ENCODE peak calls at places on chromosomes 4 and X, in four cellular contexts. L, C, T and W are unnamed samples.

GRCh38 chrX:140710710-140711109 is 1.2 kb downstream of the LINC00632 start:
- DNase-seq in T (no peak), L (no peak), C (no peak), W (no peak)

GRCh38 chr4:44257461-44257860 is 191.1 kb downstream of the KCTD8 start:
- DNase-seq in T (no peak), C (no peak), L (no peak), W (no peak)

GRCh38 chr4:155759372-155760252 is 791 bp downstream of the GUCY1B1 start:
- DNase-seq in C (peak; percentile 1), L (no peak), T (no peak), W (peak; percentile 50)

GRCh38 chr4:39295784-39296183 is 70.4 kb downstream of the RFC1 start:
- DNase-seq in L (no peak), C (no peak), T (no peak), W (no peak)

GRCh38 chr4:183675625-183676024 is 16.5 kb downstream of the TRAPPC11 start:
- DNase-seq in C (no peak), T (no peak), L (no peak), W (no peak)

GRCh38 chr4:105990933-105991332 is 95.7 kb downstream of the NPNT start:
- DNase-seq in L (no peak), T (no peak), C (no peak), W (no peak)

GRCh38 chr4:5444918-5445517 is 263.3 kb downstream of the EVC2 start:
- DNase-seq in T (no peak), C (no peak), L (no peak), W (no peak)

GRCh38 chr4:8759987-8760386 is 111.7 kb downstream of the HMX1 start:
- DNase-seq in L (no peak), C (no peak), T (no peak), W (peak; percentile 3)

GRCh38 chr4:31370866-31371465 is 650.8 kb downstream of the PCDH7 start:
- DNase-seq in L (peak; percentile 4), T (peak; percentile 37), C (peak; percentile 46), W (no peak)

GRCh38 chr4:22287626-22288025 is 228.2 kb downstream of the ADGRA3 start:
- DNase-seq in T (no peak), L (no peak), C (no peak), W (no peak)

GRCh38 chr4:109589119-109589518 is 29.1 kb downstream of the MCUB start:
- DNase-seq in T (no peak), L (no peak), C (no peak), W (no peak)

GRCh38 chr4:86816463-86817107 is 32.6 kb downstream of the SLC10A6 start:
- DNase-seq in C (no peak), L (no peak), T (no peak), W (no peak)
- TF ChIP-seq ESRRA in C (no peak), L (no peak), T (no peak), W (no peak)

DNA sequence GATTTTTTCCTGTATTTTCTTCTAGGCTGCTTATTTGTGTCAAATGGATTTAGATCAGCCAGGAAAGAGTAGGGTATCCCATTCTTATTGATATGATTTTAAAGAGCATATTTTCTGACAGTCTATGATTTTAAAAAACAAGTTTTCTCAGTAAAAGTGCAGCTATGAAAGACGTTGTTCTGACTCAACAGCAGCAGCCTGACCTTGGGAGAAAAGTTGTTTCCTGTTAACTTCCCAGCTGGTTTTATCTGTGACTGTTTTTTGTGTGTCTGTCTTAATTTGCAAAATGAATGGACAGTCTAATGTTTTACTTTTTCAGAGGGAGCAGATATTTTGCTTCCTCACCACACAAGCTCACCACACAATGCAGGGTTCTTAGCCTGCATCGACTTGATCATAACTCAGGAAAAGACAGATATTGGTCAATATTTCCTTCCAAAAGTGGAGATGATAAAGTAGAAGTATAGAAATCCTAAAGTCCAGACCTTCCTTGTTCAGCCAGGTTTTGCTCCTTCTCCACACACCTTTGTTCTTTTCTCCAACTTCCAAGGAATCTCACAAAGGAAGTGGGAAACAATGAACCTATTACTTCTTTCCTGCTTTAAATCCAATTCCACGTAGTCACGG is 689 bp upstream of the MTHFD2L start:
- DNase-seq in C (peak; percentile 39), L (no peak), T (peak; percentile 12), W (no peak)
- TF ChIP-seq CREM in C (no peak), L (no peak), T (no peak), W (no peak)

GRCh38 chr4:15914291-15914690 is 24.2 kb downstream of the FGFBP1 start:
- DNase-seq in T (no peak), C (no peak), L (no peak), W (no peak)

GRCh38 chr4:15914736-15915135 is 23.8 kb downstream of the FGFBP1 start:
- DNase-seq in L (no peak), T (no peak), C (no peak), W (no peak)

GRCh38 chr4:15912236-15912635 is 26.3 kb downstream of the FGFBP1 start:
- DNase-seq in T (no peak), C (no peak), L (no peak), W (no peak)

GRCh38 chr4:15913631-15913970 is 24.9 kb downstream of the FGFBP1 start:
- DNase-seq in C (no peak), L (no peak), T (no peak), W (no peak)

GRCh38 chr4:15912961-15913630 is 25.4 kb downstream of the FGFBP1 start:
- DNase-seq in T (no peak), L (no peak), C (no peak), W (no peak)
- TF ChIP-seq ATF3 in T (no peak), L (no peak), C (no peak), W (no peak)

GRCh38 chr4:186169942-186170802 is 21.2 kb upstream of the CYP4V2 start:
- DNase-seq in T (peak; percentile 15), L (no peak), C (no peak), W (no peak)

GRCh38 chr4:186166852-186167512 is 24.4 kb upstream of the CYP4V2 start:
- DNase-seq in C (no peak), L (no peak), T (no peak), W (no peak)

GRCh38 chr4:186167605-186168004 is 23.8 kb upstream of the CYP4V2 start:
- DNase-seq in C (no peak), T (no peak), L (no peak), W (no peak)

GRCh38 chr4:186169333-186169941 is 21.9 kb upstream of the CYP4V2 start:
- DNase-seq in L (no peak), T (no peak), C (no peak), W (no peak)

GRCh38 chr4:186168750-186169149 is 22.6 kb upstream of the CYP4V2 start:
- DNase-seq in C (no peak), T (no peak), L (no peak), W (no peak)
- TF ChIP-seq ESRRA in C (no peak), T (no peak), L (no peak), W (no peak)

DNA sequence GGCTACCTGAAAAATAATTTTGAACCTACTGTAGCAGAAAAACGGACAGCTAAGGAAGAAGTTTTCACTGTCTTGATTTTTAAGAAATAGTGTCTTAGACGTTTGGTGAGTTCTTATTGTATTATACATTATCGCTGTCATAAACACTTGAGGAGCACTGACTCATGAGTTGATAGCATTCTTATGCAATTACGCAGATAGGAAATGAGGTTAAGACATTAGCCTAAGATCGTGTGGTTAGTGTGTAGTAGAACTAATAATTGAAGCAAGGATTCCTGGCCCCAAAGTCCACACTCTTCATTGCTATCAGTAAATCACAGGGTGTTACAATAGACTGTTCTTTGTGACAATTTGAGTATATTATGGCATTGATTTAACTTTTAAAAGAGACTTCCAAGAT is 238.1 kb downstream of the ARAP2 start:
- DNase-seq in T (no peak), L (no peak), C (no peak), W (no peak)
- TF ChIP-seq CREM in T (no peak), L (no peak), C (no peak), W (no peak)